ENCODE peak calls at places on chromosomes 6 and 20, in ten cellular contexts. Z is osteocyte; N is AG09309; I is activated gamma-delta T cell treated with anti-CD3 and anti-CD28 coated beads, Interleukin-2, amount 50 U/mL, for 16 hours; D is spleen; T is KG1; E is activated CD4-positive, alpha-beta T cell treated with anti-CD3 and anti-CD28 coated beads, Interleukin-2, amount 50 U/mL, for 48 hours; G is activated T-helper 1 cell treated with anti-CD3 and anti-CD28 coated beads, Interleukin-2, amount 50 U/mL, for 16 hours; O is GM23338; W is effector memory CD8-positive, alpha-beta T cell. L is an unnamed sample.

GRCh38 chr6:170295519-170296422 is 4.9 kb upstream of the DLL1 start:
- DNase-seq in Z (no peak), N (no peak), I (no peak), D (peak; percentile 85), T (no peak), E (peak; percentile 60), G (no peak), O (peak; percentile 95), W (no peak), L (no peak)

GRCh38 chr20:32761831-32762753 is at the start of gene DNMT3B:
- DNase-seq in Z (peak; percentile 92), N (no peak), I (peak; percentile 50), D (peak; percentile 91), T (peak; percentile 79), E (peak; percentile 84), G (peak; percentile 20), O (peak; percentile 99), W (peak; percentile 58), L (peak; percentile 76)

GRCh38 chr20:24502184-24502583 is 32.8 kb downstream of the SYNDIG1 start:
- DNase-seq in Z (peak; percentile 81), N (peak; percentile 83), I (no peak), D (peak; percentile 55), T (no peak), E (no peak), G (no peak), O (no peak), W (no peak), L (no peak)

GRCh38 chr6:83086751-83087150 is 19.3 kb downstream of the DOP1A start:
- DNase-seq in Z (no peak), N (no peak), I (no peak), D (no peak), T (no peak), E (no peak), G (no peak), O (no peak), W (no peak), L (no peak)

GRCh38 chr20:57398231-57398821 is 7.1 kb downstream of the RBM38 start:
- DNase-seq in Z (no peak), N (no peak), I (peak; percentile 88), D (peak; percentile 98), T (peak; percentile 43), E (peak; percentile 85), G (peak; percentile 82), O (no peak), W (peak; percentile 93), L (peak; percentile 94)

GRCh38 chr20:54649511-54649962 is 174.1 kb downstream of the DOK5 start:
- DNase-seq in Z (peak; percentile 88), N (peak; percentile 11), I (peak; percentile 24), D (no peak), T (peak; percentile 70), E (peak; percentile 83), G (peak; percentile 32), O (peak; percentile 91), W (peak; percentile 39), L (peak; percentile 10)

GRCh38 chr6:139369068-139369467 is 5.4 kb downstream of the CITED2 start:
- DNase-seq in Z (no peak), N (no peak), I (no peak), D (no peak), T (no peak), E (no peak), G (no peak), O (peak; percentile 81), W (no peak), L (no peak)

GRCh38 chr20:18412202-18412901 is 54.5 kb downstream of the DZANK1 start:
- DNase-seq in Z (peak; percentile 44), N (no peak), I (no peak), D (no peak), T (peak; percentile 36), E (no peak), G (no peak), O (no peak), W (no peak), L (no peak)

GRCh38 chr20:56630506-56631317 is 1.6 kb downstream of the TFAP2C start:
- DNase-seq in Z (peak; percentile 87), N (no peak), I (no peak), D (no peak), T (no peak), E (no peak), G (no peak), O (peak; percentile 69), W (no peak), L (no peak)

GRCh38 chr20:17225891-17226409 is 890 bp upstream of the PCSK2 start:
- DNase-seq in Z (no peak), N (no peak), I (no peak), D (peak; percentile 72), T (no peak), E (no peak), G (no peak), O (peak; percentile 67), W (no peak), L (no peak)

GRCh38 chr6:19830171-19830570 is 7.0 kb upstream of the ID4 start:
- DNase-seq in Z (no peak), N (no peak), I (no peak), D (no peak), T (no peak), E (no peak), G (no peak), O (no peak), W (no peak), L (no peak)

GRCh38 chr6:3868544-3868943 is 19.4 kb downstream of the FAM50B start:
- DNase-seq in Z (peak; percentile 60), N (peak; percentile 52), I (no peak), D (no peak), T (no peak), E (no peak), G (no peak), O (no peak), W (no peak), L (no peak)